ENCODE peak calls at places on chromosome 19, in nine cellular contexts. One of them, this sample, is unnamed.

GRCh38 chr19:28710278-28710677 is 502.7 kb downstream of the UQCRFS1 start:
- DNase-seq in activated T-cell treated with anti-CD3 and anti-CD28 coated beads for 48 hours: no peak
- DNase-seq in anterior cingulate cortex: no peak
- DNase-seq in astrocyte of the spinal cord: peak
- DNase-seq in AG09319: peak
- DNase-seq in iPS DF 19.7: peak
- DNase-seq in IMR-90: peak
- DNase-seq in left colon: no peak
- DNase-seq in effector CD4-positive, alpha-beta T cell: no peak
- DNase-seq in this sample: peak

GRCh38 chr19:34773555-34773864 is 495 bp upstream of the ZNF599 start:
- DNase-seq in activated T-cell treated with anti-CD3 and anti-CD28 coated beads for 48 hours: no peak
- DNase-seq in anterior cingulate cortex: no peak
- DNase-seq in astrocyte of the spinal cord: no peak
- DNase-seq in AG09319: no peak
- DNase-seq in iPS DF 19.7: no peak
- DNase-seq in IMR-90: no peak
- DNase-seq in left colon: no peak
- DNase-seq in effector CD4-positive, alpha-beta T cell: no peak
- DNase-seq in this sample: no peak

GRCh38 chr19:47419037-47419783 is at the start of gene MEIS3:
- DNase-seq in activated T-cell treated with anti-CD3 and anti-CD28 coated beads for 48 hours: no peak
- DNase-seq in anterior cingulate cortex: peak
- DNase-seq in astrocyte of the spinal cord: no peak
- DNase-seq in AG09319: no peak
- DNase-seq in iPS DF 19.7: no peak
- DNase-seq in IMR-90: no peak
- DNase-seq in left colon: no peak
- DNase-seq in effector CD4-positive, alpha-beta T cell: no peak
- DNase-seq in this sample: no peak

GRCh38 chr19:23415561-23416191 is 20.4 kb upstream of the ZNF91 start:
- DNase-seq in activated T-cell treated with anti-CD3 and anti-CD28 coated beads for 48 hours: no peak
- DNase-seq in anterior cingulate cortex: peak
- DNase-seq in astrocyte of the spinal cord: no peak
- DNase-seq in AG09319: no peak
- DNase-seq in iPS DF 19.7: peak
- DNase-seq in IMR-90: no peak
- DNase-seq in left colon: peak
- DNase-seq in effector CD4-positive, alpha-beta T cell: no peak
- DNase-seq in this sample: no peak

GRCh38 chr19:7868671-7869452 is 5.3 kb downstream of the PRR36 start:
- DNase-seq in activated T-cell treated with anti-CD3 and anti-CD28 coated beads for 48 hours: peak
- DNase-seq in anterior cingulate cortex: peak
- DNase-seq in astrocyte of the spinal cord: peak
- DNase-seq in AG09319: no peak
- DNase-seq in iPS DF 19.7: no peak
- DNase-seq in IMR-90: peak
- DNase-seq in left colon: peak
- DNase-seq in effector CD4-positive, alpha-beta T cell: peak
- DNase-seq in this sample: no peak

GRCh38 chr19:40281381-40282208 is 3.5 kb downstream of the AKT2 start:
- DNase-seq in activated T-cell treated with anti-CD3 and anti-CD28 coated beads for 48 hours: no peak
- DNase-seq in anterior cingulate cortex: no peak
- DNase-seq in astrocyte of the spinal cord: no peak
- DNase-seq in AG09319: no peak
- DNase-seq in iPS DF 19.7: no peak
- DNase-seq in IMR-90: no peak
- DNase-seq in left colon: no peak
- DNase-seq in effector CD4-positive, alpha-beta T cell: no peak
- DNase-seq in this sample: no peak

GRCh38 chr19:3691726-3692125 is 8.5 kb downstream of the PIP5K1C start:
- DNase-seq in activated T-cell treated with anti-CD3 and anti-CD28 coated beads for 48 hours: no peak
- DNase-seq in anterior cingulate cortex: no peak
- DNase-seq in astrocyte of the spinal cord: no peak
- DNase-seq in AG09319: no peak
- DNase-seq in iPS DF 19.7: no peak
- DNase-seq in IMR-90: no peak
- DNase-seq in left colon: no peak
- DNase-seq in effector CD4-positive, alpha-beta T cell: no peak
- DNase-seq in this sample: no peak

GRCh38 chr19:48540110-48540509 is 11.9 kb upstream of the SULT2B1 start:
- DNase-seq in activated T-cell treated with anti-CD3 and anti-CD28 coated beads for 48 hours: no peak
- DNase-seq in anterior cingulate cortex: no peak
- DNase-seq in astrocyte of the spinal cord: no peak
- DNase-seq in AG09319: no peak
- DNase-seq in iPS DF 19.7: no peak
- DNase-seq in IMR-90: no peak
- DNase-seq in left colon: no peak
- DNase-seq in effector CD4-positive, alpha-beta T cell: no peak
- DNase-seq in this sample: no peak

GRCh38 chr19:459724-460511 is 915 bp downstream of the SHC2 start:
- DNase-seq in activated T-cell treated with anti-CD3 and anti-CD28 coated beads for 48 hours: peak
- DNase-seq in anterior cingulate cortex: peak
- DNase-seq in astrocyte of the spinal cord: peak
- DNase-seq in AG09319: no peak
- DNase-seq in iPS DF 19.7: no peak
- DNase-seq in IMR-90: peak
- DNase-seq in left colon: peak
- DNase-seq in effector CD4-positive, alpha-beta T cell: no peak
- DNase-seq in this sample: no peak

GRCh38 chr19:13723206-13723605 is 41.1 kb upstream of the MRI1 start:
- DNase-seq in activated T-cell treated with anti-CD3 and anti-CD28 coated beads for 48 hours: no peak
- DNase-seq in anterior cingulate cortex: no peak
- DNase-seq in astrocyte of the spinal cord: no peak
- DNase-seq in AG09319: no peak
- DNase-seq in iPS DF 19.7: no peak
- DNase-seq in IMR-90: peak
- DNase-seq in left colon: no peak
- DNase-seq in effector CD4-positive, alpha-beta T cell: no peak
- DNase-seq in this sample: no peak

GRCh38 chr19:1728816-1729567 is 24.3 kb upstream of the ONECUT3 start:
- DNase-seq in activated T-cell treated with anti-CD3 and anti-CD28 coated beads for 48 hours: no peak
- DNase-seq in anterior cingulate cortex: no peak
- DNase-seq in astrocyte of the spinal cord: no peak
- DNase-seq in AG09319: no peak
- DNase-seq in iPS DF 19.7: no peak
- DNase-seq in IMR-90: no peak
- DNase-seq in left colon: no peak
- DNase-seq in effector CD4-positive, alpha-beta T cell: no peak
- DNase-seq in this sample: no peak

GRCh38 chr19:13835791-13836723 is 40.8 kb downstream of the ZSWIM4 start:
- DNase-seq in activated T-cell treated with anti-CD3 and anti-CD28 coated beads for 48 hours: no peak
- DNase-seq in anterior cingulate cortex: no peak
- DNase-seq in astrocyte of the spinal cord: peak
- DNase-seq in AG09319: no peak
- DNase-seq in iPS DF 19.7: no peak
- DNase-seq in IMR-90: no peak
- DNase-seq in left colon: no peak
- DNase-seq in effector CD4-positive, alpha-beta T cell: no peak
- DNase-seq in this sample: no peak

GRCh38 chr19:24054044-24054935 is 32.7 kb upstream of the ZNF254 start:
- DNase-seq in activated T-cell treated with anti-CD3 and anti-CD28 coated beads for 48 hours: no peak
- DNase-seq in anterior cingulate cortex: no peak
- DNase-seq in astrocyte of the spinal cord: peak
- DNase-seq in AG09319: peak
- DNase-seq in iPS DF 19.7: no peak
- DNase-seq in IMR-90: peak
- DNase-seq in left colon: no peak
- DNase-seq in effector CD4-positive, alpha-beta T cell: no peak
- DNase-seq in this sample: no peak

GRCh38 chr19:18659281-18660050 is 22.6 kb downstream of the KLHL26 start:
- DNase-seq in activated T-cell treated with anti-CD3 and anti-CD28 coated beads for 48 hours: no peak
- DNase-seq in anterior cingulate cortex: no peak
- DNase-seq in astrocyte of the spinal cord: no peak
- DNase-seq in AG09319: no peak
- DNase-seq in iPS DF 19.7: no peak
- DNase-seq in IMR-90: no peak
- DNase-seq in left colon: no peak
- DNase-seq in effector CD4-positive, alpha-beta T cell: no peak
- DNase-seq in this sample: no peak

GRCh38 chr19:15282311-15282705 is 50.0 kb downstream of the BRD4 start:
- DNase-seq in activated T-cell treated with anti-CD3 and anti-CD28 coated beads for 48 hours: no peak
- DNase-seq in anterior cingulate cortex: no peak
- DNase-seq in astrocyte of the spinal cord: no peak
- DNase-seq in AG09319: no peak
- DNase-seq in iPS DF 19.7: no peak
- DNase-seq in IMR-90: no peak
- DNase-seq in left colon: peak
- DNase-seq in effector CD4-positive, alpha-beta T cell: no peak
- DNase-seq in this sample: no peak

GRCh38 chr19:42048992-42049391 is 21.0 kb downstream of the GRIK5 start:
- DNase-seq in activated T-cell treated with anti-CD3 and anti-CD28 coated beads for 48 hours: no peak
- DNase-seq in anterior cingulate cortex: no peak
- DNase-seq in astrocyte of the spinal cord: no peak
- DNase-seq in AG09319: no peak
- DNase-seq in iPS DF 19.7: no peak
- DNase-seq in IMR-90: no peak
- DNase-seq in left colon: peak
- DNase-seq in effector CD4-positive, alpha-beta T cell: no peak
- DNase-seq in this sample: no peak

GRCh38 chr19:46475976-46476375 is 4.6 kb upstream of the PNMA8A start:
- DNase-seq in activated T-cell treated with anti-CD3 and anti-CD28 coated beads for 48 hours: no peak
- DNase-seq in anterior cingulate cortex: no peak
- DNase-seq in astrocyte of the spinal cord: peak
- DNase-seq in AG09319: no peak
- DNase-seq in iPS DF 19.7: no peak
- DNase-seq in IMR-90: peak
- DNase-seq in left colon: no peak
- DNase-seq in effector CD4-positive, alpha-beta T cell: no peak
- DNase-seq in this sample: no peak

GRCh38 chr19:17098326-17098725 is 22.7 kb downstream of the MYO9B start:
- DNase-seq in activated T-cell treated with anti-CD3 and anti-CD28 coated beads for 48 hours: no peak
- DNase-seq in anterior cingulate cortex: no peak
- DNase-seq in astrocyte of the spinal cord: no peak
- DNase-seq in AG09319: no peak
- DNase-seq in iPS DF 19.7: no peak
- DNase-seq in IMR-90: peak
- DNase-seq in left colon: no peak
- DNase-seq in effector CD4-positive, alpha-beta T cell: no peak
- DNase-seq in this sample: no peak

GRCh38 chr19:10756791-10757190 is 38.9 kb downstream of the DNM2 start:
- DNase-seq in activated T-cell treated with anti-CD3 and anti-CD28 coated beads for 48 hours: no peak
- DNase-seq in anterior cingulate cortex: no peak
- DNase-seq in astrocyte of the spinal cord: no peak
- DNase-seq in AG09319: no peak
- DNase-seq in iPS DF 19.7: no peak
- DNase-seq in IMR-90: no peak
- DNase-seq in left colon: no peak
- DNase-seq in effector CD4-positive, alpha-beta T cell: no peak
- DNase-seq in this sample: no peak

GRCh38 chr19:14772467-14772866 is 5.9 kb downstream of the ADGRE2 start:
- DNase-seq in activated T-cell treated with anti-CD3 and anti-CD28 coated beads for 48 hours: no peak
- DNase-seq in anterior cingulate cortex: no peak
- DNase-seq in astrocyte of the spinal cord: no peak
- DNase-seq in AG09319: no peak
- DNase-seq in iPS DF 19.7: no peak
- DNase-seq in IMR-90: no peak
- DNase-seq in left colon: no peak
- DNase-seq in effector CD4-positive, alpha-beta T cell: no peak
- DNase-seq in this sample: no peak

GRCh38 chr19:35783469-35784400 is 8.4 kb downstream of the ARHGAP33 start:
- DNase-seq in activated T-cell treated with anti-CD3 and anti-CD28 coated beads for 48 hours: no peak
- DNase-seq in anterior cingulate cortex: no peak
- DNase-seq in astrocyte of the spinal cord: no peak
- DNase-seq in AG09319: no peak
- DNase-seq in iPS DF 19.7: no peak
- DNase-seq in IMR-90: no peak
- DNase-seq in left colon: no peak
- DNase-seq in effector CD4-positive, alpha-beta T cell: no peak
- DNase-seq in this sample: no peak

GRCh38 chr19:13487985-13488384 is 18.3 kb downstream of the CACNA1A start:
- DNase-seq in activated T-cell treated with anti-CD3 and anti-CD28 coated beads for 48 hours: no peak
- DNase-seq in anterior cingulate cortex: no peak
- DNase-seq in astrocyte of the spinal cord: no peak
- DNase-seq in AG09319: no peak
- DNase-seq in iPS DF 19.7: no peak
- DNase-seq in IMR-90: no peak
- DNase-seq in left colon: no peak
- DNase-seq in effector CD4-positive, alpha-beta T cell: no peak
- DNase-seq in this sample: no peak

GRCh38 chr19:14519860-14520407 is 1.7 kb upstream of the DNAJB1 start:
- DNase-seq in activated T-cell treated with anti-CD3 and anti-CD28 coated beads for 48 hours: no peak
- DNase-seq in anterior cingulate cortex: no peak
- DNase-seq in astrocyte of the spinal cord: peak
- DNase-seq in AG09319: no peak
- DNase-seq in iPS DF 19.7: no peak
- DNase-seq in IMR-90: peak
- DNase-seq in left colon: peak
- DNase-seq in effector CD4-positive, alpha-beta T cell: no peak
- DNase-seq in this sample: no peak

GRCh38 chr19:6056801-6057650 is 53.3 kb downstream of the RFX2 start:
- DNase-seq in activated T-cell treated with anti-CD3 and anti-CD28 coated beads for 48 hours: no peak
- DNase-seq in anterior cingulate cortex: peak
- DNase-seq in astrocyte of the spinal cord: peak
- DNase-seq in AG09319: peak
- DNase-seq in iPS DF 19.7: no peak
- DNase-seq in IMR-90: peak
- DNase-seq in left colon: peak
- DNase-seq in effector CD4-positive, alpha-beta T cell: no peak
- DNase-seq in this sample: peak

GRCh38 chr19:45768644-45769053 is 403 bp downstream of the SIX5 start:
- DNase-seq in activated T-cell treated with anti-CD3 and anti-CD28 coated beads for 48 hours: peak
- DNase-seq in anterior cingulate cortex: no peak
- DNase-seq in astrocyte of the spinal cord: no peak
- DNase-seq in AG09319: no peak
- DNase-seq in iPS DF 19.7: no peak
- DNase-seq in IMR-90: peak
- DNase-seq in left colon: no peak
- DNase-seq in effector CD4-positive, alpha-beta T cell: peak
- DNase-seq in this sample: no peak

GRCh38 chr19:47369923-47370625 is 21.0 kb downstream of the DHX34 start:
- DNase-seq in activated T-cell treated with anti-CD3 and anti-CD28 coated beads for 48 hours: no peak
- DNase-seq in anterior cingulate cortex: peak
- DNase-seq in astrocyte of the spinal cord: peak
- DNase-seq in AG09319: no peak
- DNase-seq in iPS DF 19.7: no peak
- DNase-seq in IMR-90: peak
- DNase-seq in left colon: no peak
- DNase-seq in effector CD4-positive, alpha-beta T cell: no peak
- DNase-seq in this sample: no peak

GRCh38 chr19:5774921-5775320 is 9.6 kb downstream of the PRR22 start:
- DNase-seq in activated T-cell treated with anti-CD3 and anti-CD28 coated beads for 48 hours: no peak
- DNase-seq in anterior cingulate cortex: no peak
- DNase-seq in astrocyte of the spinal cord: no peak
- DNase-seq in AG09319: no peak
- DNase-seq in iPS DF 19.7: no peak
- DNase-seq in IMR-90: peak
- DNase-seq in left colon: no peak
- DNase-seq in effector CD4-positive, alpha-beta T cell: no peak
- DNase-seq in this sample: no peak

GRCh38 chr19:11092181-11092538 is 2.9 kb downstream of the LDLR start:
- DNase-seq in activated T-cell treated with anti-CD3 and anti-CD28 coated beads for 48 hours: no peak
- DNase-seq in anterior cingulate cortex: no peak
- DNase-seq in astrocyte of the spinal cord: peak
- DNase-seq in AG09319: no peak
- DNase-seq in iPS DF 19.7: no peak
- DNase-seq in IMR-90: peak
- DNase-seq in left colon: no peak
- DNase-seq in effector CD4-positive, alpha-beta T cell: peak
- DNase-seq in this sample: no peak